ENCODE peak calls at places on chromosomes 11 and 22, in eight cellular contexts. V is HCT116, Y is heart left ventricle, W is body of pancreas, J is IMR-90, T is sigmoid colon, U is esophagus squamous epithelium, N is adrenal gland. A is an unnamed sample.

GRCh38 chr11:119590651-119591308 is 138.2 kb downstream of the NECTIN1 start:
- DNase-seq in V (no peak), Y (no peak), W (no peak), J (no peak), T (no peak), U (no peak), N (no peak), A (no peak)

GRCh38 chr11:11022126-11022730 is 164.4 kb upstream of the ZBED5 start:
- DNase-seq in V (peak; percentile 12), Y (no peak), W (no peak), J (peak; percentile 24), T (no peak), U (no peak), N (no peak), A (no peak)

GRCh38 chr11:112847568-112847967 is 113.7 kb upstream of the NCAM1 start:
- DNase-seq in V (no peak), Y (no peak), W (no peak), J (no peak), T (no peak), U (no peak), N (no peak), A (no peak)

GRCh38 chr22:42279425-42280020 is 9.1 kb upstream of the TCF20 start:
- DNase-seq in V (no peak), Y (no peak), W (no peak), J (no peak), T (peak; percentile 32), U (no peak), N (no peak), A (no peak)

GRCh38 chr11:69828276-69828970 is 9.2 kb upstream of the FGF3 start:
- DNase-seq in V (no peak), Y (no peak), W (no peak), J (no peak), T (peak; percentile 38), U (no peak), N (no peak), A (no peak)

GRCh38 chr22:24189249-24190158 is 8.2 kb downstream of the SUSD2 start:
- DNase-seq in V (no peak), Y (peak; percentile 79), W (peak; percentile 78), J (peak; percentile 50), T (peak; percentile 87), U (no peak), N (peak; percentile 81), A (peak; percentile 81)

GRCh38 chr22:49713003-49713402 is 114.7 kb downstream of the BRD1 start:
- DNase-seq in V (no peak), Y (no peak), W (no peak), J (no peak), T (no peak), U (no peak), N (no peak), A (no peak)

GRCh38 chr11:19055016-19055415 is 5.5 kb downstream of the MRGPRX2 start:
- DNase-seq in V (no peak), Y (no peak), W (no peak), J (no peak), T (no peak), U (no peak), N (no peak), A (no peak)

GRCh38 chr22:30282616-30283046 is 6.7 kb downstream of the CASTOR1 start:
- DNase-seq in V (no peak), Y (no peak), W (no peak), J (no peak), T (no peak), U (no peak), N (no peak), A (no peak)

GRCh38 chr22:30277547-30278344 is 11.1 kb upstream of the OSM start:
- DNase-seq in V (no peak), Y (no peak), W (no peak), J (peak; percentile 80), T (no peak), U (no peak), N (peak; percentile 67), A (peak; percentile 61)

GRCh38 chr22:30280495-30280894 is 8.8 kb downstream of the CASTOR1 start:
- DNase-seq in V (no peak), Y (no peak), W (no peak), J (peak; percentile 77), T (no peak), U (no peak), N (no peak), A (no peak)

GRCh38 chr22:30279389-30279788 is 9.9 kb downstream of the CASTOR1 start:
- DNase-seq in V (no peak), Y (peak; percentile 64), W (no peak), J (no peak), T (no peak), U (no peak), N (peak; percentile 68), A (no peak)

GRCh38 chr22:30279932-30280331 is 9.4 kb downstream of the CASTOR1 start:
- DNase-seq in V (no peak), Y (no peak), W (no peak), J (no peak), T (no peak), U (no peak), N (no peak), A (no peak)
- TF ChIP-seq POLR2A in V (no peak), Y (no peak), W (no peak), J (no peak), T (no peak), U (no peak), N (no peak), A (no peak)

GRCh38 chr22:27292542-27293298 is 508.8 kb downstream of the MN1 start:
- DNase-seq in V (no peak), Y (no peak), W (no peak), J (no peak), T (no peak), U (no peak), N (no peak), A (no peak)

GRCh38 chr22:27297125-27297524 is 504.4 kb downstream of the MN1 start:
- DNase-seq in V (no peak), Y (no peak), W (no peak), J (no peak), T (no peak), U (no peak), N (no peak), A (no peak)

GRCh38 chr22:27296091-27296675 is 505.4 kb downstream of the MN1 start:
- DNase-seq in V (no peak), Y (no peak), W (no peak), J (no peak), T (no peak), U (no peak), N (no peak), A (no peak)

GRCh38 chr22:27295605-27296004 is 506.0 kb downstream of the MN1 start:
- DNase-seq in V (no peak), Y (no peak), W (no peak), J (no peak), T (no peak), U (no peak), N (no peak), A (no peak)

GRCh38 chr22:27295071-27295470 is 506.5 kb downstream of the MN1 start:
- DNase-seq in V (no peak), Y (no peak), W (no peak), J (no peak), T (no peak), U (no peak), N (no peak), A (no peak)
- H3K9me3 ChIP-seq in V (no peaks in the 10 kb centered on the region), Y (no peaks in the 10 kb centered on the region), W (no peaks in the 10 kb centered on the region), J (no peaks in the 10 kb centered on the region), T (no peaks in the 10 kb centered on the region), U (no peaks in the 10 kb centered on the region), N (no peaks in the 10 kb centered on the region), A (no peaks in the 10 kb centered on the region)

DNA sequence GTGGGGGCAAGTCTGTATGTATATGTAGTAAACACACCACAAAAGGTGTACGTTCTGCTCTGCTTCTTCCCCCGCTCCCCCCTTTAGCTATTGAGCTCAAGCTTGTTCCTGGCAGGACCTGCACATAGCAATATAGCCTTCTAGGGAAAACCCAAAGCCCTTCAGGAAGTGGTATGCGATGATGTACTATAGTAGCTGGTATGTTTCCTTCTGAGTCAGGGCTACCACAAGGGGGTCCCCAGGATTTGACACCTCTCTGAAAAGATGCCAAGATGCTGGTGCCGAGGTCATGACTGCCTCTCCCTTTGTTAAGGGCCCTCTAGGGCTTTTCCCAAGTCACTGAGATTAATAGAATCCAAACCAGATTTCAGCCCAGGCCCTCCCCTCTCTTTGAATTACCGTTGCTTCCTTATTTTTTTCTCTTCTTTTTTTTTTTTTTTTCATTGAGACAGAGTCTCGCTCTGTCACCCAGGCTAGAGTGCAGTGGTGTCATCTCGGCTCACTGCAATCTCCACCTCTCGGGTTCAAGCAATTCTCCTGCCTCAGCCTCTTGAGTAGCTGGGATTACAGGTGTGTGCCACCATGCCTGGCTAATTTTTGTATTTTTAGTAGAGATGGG is 268.4 kb downstream of the ETS1 start:
- DNase-seq in V (no peak), Y (no peak), W (no peak), J (peak; percentile 44), T (no peak), U (no peak), N (no peak), A (no peak)
- TF ChIP-seq CTCF in V (no peak), Y (no peak), W (no peak), J (no peak), T (no peak), U (no peak), N (no peak), A (no peak)

GRCh38 chr11:72639475-72640375 is 34.5 kb downstream of the PDE2A start:
- DNase-seq in V (no peak), Y (peak; percentile 75), W (no peak), J (no peak), T (no peak), U (no peak), N (peak; percentile 66), A (no peak)

GRCh38 chr11:72643547-72643946 is 30.7 kb downstream of the PDE2A start:
- DNase-seq in V (peak; percentile 31), Y (no peak), W (peak; percentile 26), J (no peak), T (no peak), U (no peak), N (peak; percentile 68), A (no peak)

GRCh38 chr11:72642815-72643511 is 31.3 kb downstream of the PDE2A start:
- DNase-seq in V (peak; percentile 32), Y (peak; percentile 60), W (peak; percentile 64), J (peak; percentile 11), T (peak; percentile 83), U (no peak), N (peak; percentile 67), A (peak; percentile 38)

GRCh38 chr11:72641522-72641899 is 32.7 kb downstream of the PDE2A start:
- DNase-seq in V (no peak), Y (no peak), W (no peak), J (no peak), T (no peak), U (no peak), N (no peak), A (no peak)

DNA sequence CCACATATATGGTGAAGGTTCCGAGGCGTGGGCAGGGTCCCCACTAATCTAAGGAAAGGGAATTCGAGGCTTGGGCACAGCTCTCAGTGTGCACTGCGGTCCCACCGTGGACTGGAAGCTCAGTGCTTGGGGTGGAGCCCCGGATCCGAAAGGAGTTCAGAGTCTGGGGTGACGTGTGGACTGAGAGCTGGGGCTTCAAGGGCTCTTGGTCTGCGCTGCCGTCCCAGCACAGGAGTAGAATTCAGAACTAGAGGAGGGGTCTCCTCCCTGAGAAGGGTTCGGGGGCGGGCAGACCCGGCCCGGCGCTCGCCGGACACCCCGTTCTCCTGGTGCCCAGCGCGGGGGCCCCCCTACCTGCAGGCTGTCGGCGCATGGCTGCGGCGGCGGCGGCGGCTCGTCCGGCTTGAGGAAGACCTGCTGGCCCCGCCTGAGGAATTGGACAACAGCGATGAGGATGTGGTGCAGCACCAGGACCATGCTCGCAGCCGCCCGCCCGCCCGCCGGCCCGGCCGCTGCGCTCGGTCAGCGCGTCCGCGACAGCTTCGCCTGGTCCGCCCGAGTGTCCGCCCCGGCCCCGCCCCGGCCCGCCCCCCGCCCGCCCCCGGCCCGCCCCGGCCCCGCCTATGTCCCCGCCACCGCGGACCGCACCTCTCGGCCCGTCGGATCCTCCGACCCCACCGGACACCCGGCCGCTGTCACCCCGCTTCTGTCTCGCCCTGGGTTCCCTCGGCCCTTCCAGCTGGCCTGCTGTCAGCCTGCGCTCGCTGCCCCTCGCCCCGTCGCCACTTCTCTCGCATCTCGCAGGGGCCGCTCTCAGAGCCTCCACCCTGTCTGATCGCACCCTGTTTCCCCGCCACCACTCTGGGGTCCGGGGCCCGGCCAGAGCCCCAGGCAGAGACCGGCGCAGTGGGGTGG is 32.1 kb downstream of the PDE2A start:
- DNase-seq in V (no peak), Y (peak; percentile 45), W (peak; percentile 49), J (no peak), T (peak; percentile 78), U (no peak), N (no peak), A (peak; percentile 30)
- TF ChIP-seq POLR2A in V (no peak), Y (peak; percentile 83), W (peak; percentile 20), J (no peak), T (no peak), U (no peak), N (peak; percentile 42), A (peak; percentile 47)

A was measured in uterus.